ENCODE peak calls at places on chromosome 19, in ten cellular contexts. Y, U, X, B, N, G, V, O, F and Z are unnamed samples.
A peak's percentile ranks its signal among the peaks of the same experiment; 100 is the strongest.

GRCh38 chr19:35370722-35371121 is at the start of gene GPR42:
- DNase-seq in Y (no peak), U (no peak), X (no peak), B (no peak), N (no peak), G (no peak), V (no peak), O (no peak), F (no peak), Z (no peak)

GRCh38 chr19:55493650-55494171 is 5.5 kb downstream of the SSC5D start:
- DNase-seq in Y (no peak), U (no peak), X (no peak), B (no peak), N (no peak), G (no peak), V (no peak), O (no peak), F (no peak), Z (no peak)

GRCh38 chr19:49843265-49843664 is 7.7 kb upstream of the PTOV1 start:
- DNase-seq in Y (no peak), U (no peak), X (no peak), B (no peak), N (no peak), G (no peak), V (no peak), O (no peak), F (no peak), Z (no peak)

GRCh38 chr19:11451942-11452813 is 16.7 kb downstream of the PRKCSH start:
- DNase-seq in Y (no peak), U (no peak), X (peak; percentile 30), B (no peak), N (no peak), G (no peak), V (no peak), O (peak; percentile 6), F (no peak), Z (no peak)

GRCh38 chr19:13984875-13985741 is 21.0 kb downstream of the RFX1 start:
- DNase-seq in Y (no peak), U (no peak), X (no peak), B (no peak), N (no peak), G (no peak), V (no peak), O (no peak), F (no peak), Z (no peak)

GRCh38 chr19:5891572-5891937 is 12.0 kb downstream of the NDUFA11 start:
- DNase-seq in Y (peak; percentile 46), U (no peak), X (no peak), B (no peak), N (no peak), G (no peak), V (no peak), O (no peak), F (no peak), Z (no peak)

GRCh38 chr19:10603084-10603872 is 16.2 kb upstream of the AP1M2 start:
- DNase-seq in Y (no peak), U (peak; percentile 58), X (peak; percentile 43), B (peak; percentile 34), N (no peak), G (peak; percentile 35), V (no peak), O (peak; percentile 41), F (no peak), Z (no peak)

GRCh38 chr19:41311613-41312012 is 1.6 kb downstream of the CCDC97 start:
- DNase-seq in Y (no peak), U (no peak), X (no peak), B (no peak), N (no peak), G (no peak), V (no peak), O (no peak), F (no peak), Z (no peak)

GRCh38 chr19:16115309-16116039 is 3.8 kb downstream of the RAB8A start:
- DNase-seq in Y (no peak), U (no peak), X (no peak), B (no peak), N (no peak), G (no peak), V (no peak), O (no peak), F (no peak), Z (no peak)